ENCODE peak calls at places on chromosome 18, in five cellular contexts. One of them, this sample, is unnamed.
A peak's percentile ranks its signal among the peaks of the same experiment; 100 is the strongest.

GRCh38 chr18:41681138-41681881 is 273.7 kb upstream of the PIK3C3 start:
- DNase-seq in cardiac muscle cell: no peak
- DNase-seq in kidney: no peak
- DNase-seq in choroid plexus epithelial cell: no peak
- DNase-seq in BE2C: no peak
- DNase-seq in this sample: no peak

GRCh38 chr18:63844254-63844653 is 43.3 kb upstream of the SERPINB2 start:
- DNase-seq in kidney: no peak
- DNase-seq in cardiac muscle cell: peak; percentile 34
- DNase-seq in BE2C: no peak
- DNase-seq in choroid plexus epithelial cell: peak; percentile 77
- DNase-seq in this sample: peak; percentile 15

GRCh38 chr18:10927290-10927979 is 221.9 kb downstream of the PIEZO2 start:
- DNase-seq in kidney: no peak
- DNase-seq in cardiac muscle cell: no peak
- DNase-seq in choroid plexus epithelial cell: peak; percentile 86
- DNase-seq in BE2C: no peak
- DNase-seq in this sample: no peak

GRCh38 chr18:58241877-58242276 is 197.9 kb downstream of the NEDD4L start:
- DNase-seq in cardiac muscle cell: no peak
- DNase-seq in choroid plexus epithelial cell: peak; percentile 81
- DNase-seq in kidney: no peak
- DNase-seq in BE2C: no peak
- DNase-seq in this sample: no peak

GRCh38 chr18:5066380-5066977 is 130.6 kb downstream of the AKAIN1 start:
- DNase-seq in BE2C: no peak
- DNase-seq in kidney: no peak
- DNase-seq in choroid plexus epithelial cell: no peak
- DNase-seq in cardiac muscle cell: no peak
- DNase-seq in this sample: no peak

GRCh38 chr18:7897119-7897518 is 330.0 kb downstream of the PTPRM start:
- DNase-seq in choroid plexus epithelial cell: no peak
- DNase-seq in kidney: no peak
- DNase-seq in BE2C: no peak
- DNase-seq in cardiac muscle cell: no peak
- DNase-seq in this sample: no peak

GRCh38 chr18:79986726-79987125 is 1.6 kb downstream of the TXNL4A start:
- DNase-seq in BE2C: no peak
- DNase-seq in choroid plexus epithelial cell: no peak
- DNase-seq in kidney: no peak
- DNase-seq in cardiac muscle cell: no peak
- DNase-seq in this sample: no peak

GRCh38 chr18:26540041-26540628 is 8.2 kb downstream of the KCTD1 start:
- DNase-seq in BE2C: no peak
- DNase-seq in cardiac muscle cell: no peak
- DNase-seq in kidney: no peak
- DNase-seq in choroid plexus epithelial cell: no peak
- DNase-seq in this sample: no peak

GRCh38 chr18:40760251-40760650 is 1194.8 kb upstream of the PIK3C3 start:
- DNase-seq in cardiac muscle cell: no peak
- DNase-seq in BE2C: no peak
- DNase-seq in choroid plexus epithelial cell: no peak
- DNase-seq in kidney: no peak
- DNase-seq in this sample: no peak

GRCh38 chr18:49168970-49169619 is 218.3 kb upstream of the SMAD7 start:
- DNase-seq in choroid plexus epithelial cell: no peak
- DNase-seq in BE2C: no peak
- DNase-seq in cardiac muscle cell: no peak
- DNase-seq in kidney: no peak
- DNase-seq in this sample: no peak

GRCh38 chr18:43932140-43932539 is 654.9 kb upstream of the SYT4 start:
- DNase-seq in BE2C: no peak
- DNase-seq in cardiac muscle cell: no peak
- DNase-seq in choroid plexus epithelial cell: peak; percentile 4
- DNase-seq in kidney: no peak
- DNase-seq in this sample: no peak

GRCh38 chr18:11947214-11948119 is 33.8 kb upstream of the IMPA2 start:
- DNase-seq in choroid plexus epithelial cell: peak; percentile 98
- DNase-seq in cardiac muscle cell: peak; percentile 92
- DNase-seq in kidney: peak; percentile 96
- DNase-seq in BE2C: no peak
- DNase-seq in this sample: peak; percentile 85

GRCh38 chr18:8561123-8561905 is 47.9 kb upstream of the RAB12 start:
- DNase-seq in choroid plexus epithelial cell: no peak
- DNase-seq in kidney: no peak
- DNase-seq in BE2C: no peak
- DNase-seq in cardiac muscle cell: no peak
- DNase-seq in this sample: no peak

GRCh38 chr18:2906522-2907458 is 60.0 kb downstream of the EMILIN2 start:
- DNase-seq in cardiac muscle cell: peak; percentile 31
- DNase-seq in BE2C: peak; percentile 42
- DNase-seq in kidney: peak; percentile 85
- DNase-seq in choroid plexus epithelial cell: no peak
- DNase-seq in this sample: no peak

GRCh38 chr18:10274327-10274726 is 180.1 kb upstream of the APCDD1 start:
- DNase-seq in choroid plexus epithelial cell: peak; percentile 8
- DNase-seq in cardiac muscle cell: no peak
- DNase-seq in kidney: no peak
- DNase-seq in BE2C: no peak
- DNase-seq in this sample: peak; percentile 42

GRCh38 chr18:5036523-5036922 is 160.5 kb downstream of the AKAIN1 start:
- DNase-seq in kidney: no peak
- DNase-seq in choroid plexus epithelial cell: no peak
- DNase-seq in BE2C: no peak
- DNase-seq in cardiac muscle cell: no peak
- DNase-seq in this sample: no peak

GRCh38 chr18:49812321-49813070 is 837 bp downstream of the ACAA2 start:
- DNase-seq in BE2C: no peak
- DNase-seq in kidney: no peak
- DNase-seq in cardiac muscle cell: no peak
- DNase-seq in choroid plexus epithelial cell: no peak
- DNase-seq in this sample: no peak

GRCh38 chr18:11976882-11977281 is 4.4 kb upstream of the IMPA2 start:
- DNase-seq in kidney: no peak
- DNase-seq in cardiac muscle cell: no peak
- DNase-seq in BE2C: no peak
- DNase-seq in choroid plexus epithelial cell: peak; percentile 44
- DNase-seq in this sample: no peak

GRCh38 chr18:3593381-3593903 is 143.5 kb downstream of the TGIF1 start:
- DNase-seq in choroid plexus epithelial cell: peak; percentile 95
- DNase-seq in BE2C: peak; percentile 55
- DNase-seq in kidney: no peak
- DNase-seq in cardiac muscle cell: no peak
- DNase-seq in this sample: no peak

GRCh38 chr18:3623769-3624545 is 174.0 kb downstream of the TGIF1 start:
- DNase-seq in choroid plexus epithelial cell: peak; percentile 97
- DNase-seq in kidney: peak; percentile 91
- DNase-seq in BE2C: peak; percentile 46
- DNase-seq in cardiac muscle cell: peak; percentile 70
- DNase-seq in this sample: peak; percentile 90

GRCh38 chr18:59960272-59960671 is 60.5 kb downstream of the PMAIP1 start:
- DNase-seq in kidney: no peak
- DNase-seq in choroid plexus epithelial cell: no peak
- DNase-seq in BE2C: no peak
- DNase-seq in cardiac muscle cell: no peak
- DNase-seq in this sample: no peak

GRCh38 chr18:50819727-50820378 is at the start of gene MRO:
- DNase-seq in choroid plexus epithelial cell: peak; percentile 82
- DNase-seq in kidney: peak; percentile 94
- DNase-seq in BE2C: peak; percentile 75
- DNase-seq in cardiac muscle cell: peak; percentile 89
- DNase-seq in this sample: peak; percentile 31

GRCh38 chr18:73933666-73934065 is 214.0 kb downstream of the FBXO15 start:
- DNase-seq in cardiac muscle cell: no peak
- DNase-seq in kidney: no peak
- DNase-seq in BE2C: no peak
- DNase-seq in choroid plexus epithelial cell: no peak
- DNase-seq in this sample: no peak

GRCh38 chr18:13318644-13319501 is 100.3 kb downstream of the LDLRAD4 start:
- DNase-seq in kidney: no peak
- DNase-seq in BE2C: no peak
- DNase-seq in choroid plexus epithelial cell: no peak
- DNase-seq in cardiac muscle cell: no peak
- DNase-seq in this sample: no peak

GRCh38 chr18:80035997-80036396 is 1.8 kb downstream of the RBFA start:
- DNase-seq in kidney: no peak
- DNase-seq in choroid plexus epithelial cell: no peak
- DNase-seq in cardiac muscle cell: no peak
- DNase-seq in BE2C: no peak
- DNase-seq in this sample: no peak

GRCh38 chr18:46916551-46917107 is 678 bp downstream of the PIAS2 start:
- DNase-seq in cardiac muscle cell: no peak
- DNase-seq in choroid plexus epithelial cell: peak; percentile 54
- DNase-seq in kidney: no peak
- DNase-seq in BE2C: no peak
- DNase-seq in this sample: no peak

GRCh38 chr18:46915800-46916550 is 1.3 kb downstream of the PIAS2 start:
- DNase-seq in kidney: no peak
- DNase-seq in choroid plexus epithelial cell: no peak
- DNase-seq in BE2C: no peak
- DNase-seq in cardiac muscle cell: no peak
- DNase-seq in this sample: no peak

GRCh38 chr18:46917808-46918600 is 602 bp downstream of the KATNAL2 start:
- DNase-seq in cardiac muscle cell: peak; percentile 61
- DNase-seq in kidney: no peak
- DNase-seq in choroid plexus epithelial cell: peak; percentile 53
- DNase-seq in BE2C: peak; percentile 2
- DNase-seq in this sample: no peak

GRCh38 chr18:46920067-46920466 is 2.7 kb downstream of the KATNAL2 start:
- DNase-seq in kidney: no peak
- DNase-seq in cardiac muscle cell: no peak
- DNase-seq in BE2C: no peak
- DNase-seq in choroid plexus epithelial cell: no peak
- DNase-seq in this sample: no peak

DNA sequence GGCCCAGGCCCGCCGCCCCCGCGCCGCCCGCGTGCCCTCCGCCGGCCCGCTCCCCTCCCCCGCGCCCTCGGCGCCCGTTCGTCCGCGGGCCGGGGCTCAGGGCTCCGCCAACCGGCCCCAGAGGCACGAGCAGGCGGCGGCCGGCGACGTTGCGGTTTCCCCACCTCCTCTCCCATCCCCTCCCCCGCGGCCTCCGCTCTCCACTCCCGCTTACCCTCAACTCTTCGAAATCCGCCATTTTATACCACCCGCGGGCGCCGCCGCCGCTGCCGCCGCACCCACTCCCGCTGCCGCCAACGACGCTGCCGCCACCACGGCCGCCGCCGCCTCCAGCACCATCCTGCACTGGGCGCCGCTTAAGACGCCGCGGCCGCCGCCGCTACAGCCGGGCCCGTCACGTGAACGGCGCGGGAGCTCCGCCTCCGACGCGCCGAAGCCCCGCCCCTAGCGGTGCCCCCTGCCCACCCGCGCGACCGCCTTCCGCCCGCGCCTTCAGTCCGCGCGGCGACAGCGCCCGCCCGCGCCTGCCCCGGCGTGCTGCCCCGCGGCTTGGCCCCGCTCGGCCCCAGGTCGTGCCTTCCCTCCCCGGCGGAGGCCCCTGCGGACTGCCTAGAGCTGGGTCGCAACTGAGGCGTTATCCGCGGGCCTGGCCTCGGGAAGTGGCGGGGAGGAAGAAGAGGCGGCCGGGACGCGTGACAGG is at the start of the genes KATNAL2 and PIAS2:
- DNase-seq in kidney: peak; percentile 93
- DNase-seq in cardiac muscle cell: peak; percentile 92
- DNase-seq in choroid plexus epithelial cell: peak; percentile 56
- DNase-seq in BE2C: peak; percentile 80
- DNase-seq in this sample: peak; percentile 25
- TF ChIP-seq CTCF in kidney: no peak
- TF ChIP-seq CTCF in cardiac muscle cell: no peak
- TF ChIP-seq CTCF in choroid plexus epithelial cell: no peak
- TF ChIP-seq CTCF in BE2C: no peak
- TF ChIP-seq CTCF in this sample: no peak

DNA sequence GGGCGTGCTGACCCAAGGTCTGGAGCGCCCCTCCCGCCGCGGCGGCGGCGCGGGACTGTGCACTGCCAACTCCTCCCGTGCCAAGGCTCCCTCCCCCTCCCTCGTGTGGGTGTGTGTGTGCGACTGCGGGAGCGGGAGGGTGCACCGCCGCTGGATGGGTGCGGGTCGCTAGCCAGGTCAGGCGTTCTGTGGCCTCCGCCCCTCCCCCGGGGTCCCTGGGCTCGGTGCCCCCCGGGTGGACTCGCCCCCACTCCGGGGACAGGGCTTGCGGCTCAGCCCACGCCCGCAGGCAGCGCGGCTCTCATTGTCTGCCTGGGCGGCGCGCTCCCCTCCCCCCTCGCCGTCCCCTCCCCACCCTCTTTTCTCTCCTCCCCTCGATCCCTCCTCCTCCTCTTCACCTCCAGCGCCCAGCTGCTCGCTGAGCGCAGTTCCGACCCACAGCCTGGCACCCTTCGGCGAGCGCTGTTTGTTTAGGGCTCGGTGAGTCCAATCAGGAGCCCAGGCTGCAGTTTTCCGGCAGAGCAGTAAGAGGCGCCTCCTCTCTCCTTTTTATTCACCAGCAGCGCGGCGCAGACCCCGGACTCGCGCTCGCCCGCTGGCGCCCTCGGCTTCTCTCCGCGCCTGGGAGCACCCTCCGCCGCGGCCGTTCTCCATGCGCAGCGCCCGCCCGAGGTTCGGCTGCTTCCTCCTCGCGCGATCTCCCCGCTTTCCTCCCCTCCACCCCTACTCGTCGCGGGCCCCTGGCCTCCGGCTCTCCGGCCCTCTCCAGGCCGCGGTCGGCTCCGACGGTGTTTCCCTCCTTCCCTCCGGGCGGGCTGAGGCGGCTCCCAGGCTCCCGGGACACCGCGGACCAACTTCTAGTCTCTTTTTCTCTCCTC is at the start of gene GATA6:
- DNase-seq in choroid plexus epithelial cell: peak; percentile 98
- DNase-seq in cardiac muscle cell: peak; percentile 96
- DNase-seq in BE2C: peak; percentile 74
- DNase-seq in kidney: peak; percentile 96
- DNase-seq in this sample: peak; percentile 76
- TF ChIP-seq CTCF in choroid plexus epithelial cell: peak; percentile 67
- TF ChIP-seq CTCF in cardiac muscle cell: peak; percentile 49
- TF ChIP-seq CTCF in BE2C: peak; percentile 47
- TF ChIP-seq CTCF in kidney: peak; percentile 50
- TF ChIP-seq CTCF in this sample: peak; percentile 65

GRCh38 chr18:66497351-66497750 is 106.5 kb downstream of the CDH19 start:
- DNase-seq in choroid plexus epithelial cell: no peak
- DNase-seq in kidney: no peak
- DNase-seq in BE2C: no peak
- DNase-seq in cardiac muscle cell: no peak
- DNase-seq in this sample: no peak

DNA sequence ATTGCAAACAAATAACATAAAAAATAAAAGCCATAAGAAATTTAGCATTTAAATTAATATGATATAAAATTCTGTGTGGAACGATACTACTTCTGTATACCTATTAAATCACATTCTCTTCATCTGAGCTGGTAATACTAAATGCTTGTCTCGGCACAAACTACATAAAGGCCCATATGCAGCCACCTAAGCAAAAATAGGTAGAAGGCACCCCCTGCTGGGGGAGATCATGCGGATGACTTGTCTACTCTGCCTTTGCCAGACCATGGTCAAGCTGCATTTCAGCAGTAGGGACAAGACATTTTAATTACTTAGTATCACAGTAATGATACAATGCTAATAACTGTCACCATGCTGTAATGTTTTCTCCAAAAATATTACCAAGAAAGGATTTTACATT is 108.0 kb downstream of the CDH19 start:
- DNase-seq in kidney: no peak
- DNase-seq in BE2C: peak; percentile 69
- DNase-seq in choroid plexus epithelial cell: peak; percentile 51
- DNase-seq in cardiac muscle cell: peak; percentile 79
- DNase-seq in this sample: no peak
- TF ChIP-seq CTCF in kidney: peak; percentile 41
- TF ChIP-seq CTCF in BE2C: peak; percentile 71
- TF ChIP-seq CTCF in choroid plexus epithelial cell: peak; percentile 51
- TF ChIP-seq CTCF in cardiac muscle cell: peak; percentile 27
- TF ChIP-seq CTCF in this sample: no peak

GRCh38 chr18:36942264-36942663 is 113.3 kb downstream of the KIAA1328 start:
- DNase-seq in cardiac muscle cell: peak; percentile 48
- DNase-seq in choroid plexus epithelial cell: peak; percentile 77
- DNase-seq in kidney: no peak
- DNase-seq in BE2C: no peak
- DNase-seq in this sample: no peak
- TF ChIP-seq CTCF in cardiac muscle cell: peak; percentile 66
- TF ChIP-seq CTCF in choroid plexus epithelial cell: peak; percentile 88
- TF ChIP-seq CTCF in kidney: peak; percentile 31
- TF ChIP-seq CTCF in BE2C: peak; percentile 68
- TF ChIP-seq CTCF in this sample: peak; percentile 45

This sample was measured in AG09319.